ENCODE peak calls at places on chromosomes 13 and 19, in six cellular contexts. H is ovary, Q is stomach, X is uterus, Y is K562, O is HCT116. A is an unnamed sample.

GRCh38 chr13:67515895-67516294 is 285.8 kb upstream of the PCDH9 start:
- DNase-seq in Y (no peak), X (no peak), Q (no peak), H (no peak), O (no peak), A (no peak)

GRCh38 chr13:81425286-81425685 is 1084.4 kb upstream of the SPRY2 start:
- DNase-seq in O (no peak), H (no peak), Q (no peak), Y (no peak), X (no peak), A (no peak)

GRCh38 chr13:46648166-46648607 is 95.2 kb downstream of the LRCH1 start:
- DNase-seq in O (peak; percentile 8), Y (no peak), X (no peak), H (no peak), Q (peak; percentile 66), A (no peak)

GRCh38 chr13:97224544-97225324 is 2.6 kb downstream of the MBNL2 start:
- DNase-seq in O (no peak), Q (peak; percentile 70), Y (peak; percentile 42), X (no peak), H (no peak), A (no peak)

GRCh38 chr13:93547886-93548285 is 321.3 kb downstream of the GPC6 start:
- DNase-seq in H (no peak), O (no peak), Y (no peak), Q (no peak), X (no peak), A (no peak)

GRCh38 chr13:33033361-33033812 is 17.2 kb downstream of the KL start:
- DNase-seq in Y (no peak), Q (no peak), O (no peak), X (no peak), H (no peak), A (peak; percentile 18)

GRCh38 chr19:1324792-1325567 is 39.3 kb downstream of the EFNA2 start:
- DNase-seq in Y (peak; percentile 86), O (peak; percentile 19), X (peak; percentile 40), H (peak; percentile 66), Q (peak; percentile 52), A (peak; percentile 90)

GRCh38 chr19:50573741-50574461 is 5.7 kb upstream of the LRRC4B start:
- DNase-seq in H (no peak), Y (no peak), Q (no peak), O (no peak), X (no peak), A (no peak)

GRCh38 chr13:104625196-104625595 is 1559.0 kb upstream of the SLC10A2 start:
- DNase-seq in H (no peak), X (no peak), O (no peak), Y (no peak), Q (no peak), A (no peak)

GRCh38 chr13:52179925-52180324 is 20.5 kb upstream of the NEK3 start:
- DNase-seq in H (no peak), X (no peak), Y (no peak), Q (no peak), O (no peak), A (no peak)

GRCh38 chr19:46447824-46448223 is 19.1 kb upstream of the PNMA8C start:
- DNase-seq in Q (no peak), X (no peak), H (no peak), O (no peak), Y (no peak), A (no peak)

GRCh38 chr13:43360911-43361605 is 337.7 kb downstream of the DNAJC15 start:
- DNase-seq in X (no peak), Y (no peak), Q (no peak), O (no peak), H (no peak), A (no peak)

GRCh38 chr19:3798137-3798536 is 12.0 kb upstream of the MATK start:
- DNase-seq in Y (no peak), X (no peak), Q (no peak), H (no peak), O (no peak), A (no peak)

GRCh38 chr19:15666186-15666585 is 6.7 kb upstream of the CYP4F12 start:
- DNase-seq in O (no peak), Q (no peak), H (no peak), Y (no peak), X (no peak), A (no peak)

GRCh38 chr13:52061587-52061986 is 37.1 kb downstream of the UTP14C start:
- DNase-seq in X (no peak), Q (no peak), H (no peak), Y (no peak), O (no peak), A (no peak)

GRCh38 chr19:44903602-44904425 is 1.8 kb upstream of the APOE start:
- DNase-seq in X (peak; percentile 73), Q (peak; percentile 80), H (peak; percentile 78), O (no peak), Y (peak; percentile 70), A (peak; percentile 86)
- TF ChIP-seq POLR2A in X (no peak), Q (no peak), H (no peak), O (no peak), Y (peak; percentile 83), A (no peak)

DNA sequence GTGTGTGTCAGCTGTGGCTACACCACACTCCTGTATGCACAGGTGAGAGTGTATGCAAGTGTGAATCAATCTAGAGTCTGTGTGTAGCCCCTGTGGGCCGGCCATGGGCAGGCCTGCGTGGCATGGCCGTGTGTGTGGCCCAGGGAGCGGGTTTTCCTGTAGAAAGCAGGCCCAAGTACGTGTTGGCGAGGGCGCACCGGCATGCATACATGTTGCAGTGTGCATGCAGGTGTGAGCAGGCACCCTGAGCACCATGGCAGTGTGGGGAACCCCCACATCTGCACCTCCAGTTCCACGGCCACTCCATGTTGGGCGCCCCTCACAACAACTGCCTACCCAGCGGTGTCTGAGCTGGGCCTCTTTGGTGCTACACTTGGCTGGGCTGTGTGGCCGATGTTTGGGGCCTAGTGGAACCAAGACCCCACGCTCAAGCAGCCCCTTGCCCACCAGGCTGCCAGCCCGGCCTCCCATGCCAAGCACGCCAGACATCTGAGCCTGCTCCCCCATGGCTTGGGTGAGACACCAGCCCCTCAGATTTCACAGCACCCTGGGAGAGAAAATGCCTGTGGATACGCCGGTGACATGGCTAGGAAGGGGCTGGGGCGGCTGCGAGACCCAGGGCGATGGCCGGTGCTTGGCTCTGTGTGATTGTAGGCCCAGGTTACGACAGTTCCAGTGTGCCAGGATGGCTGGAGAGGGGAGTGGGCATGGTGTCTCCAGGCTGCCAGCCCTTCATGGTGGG is 2.1 kb downstream of the NFIX start:
- DNase-seq in Q (no peak), X (no peak), Y (no peak), O (no peak), H (no peak), A (no peak)
- H3K4me3 ChIP-seq in Q (peak overlapping the region; percentile 82), X (peak overlapping the region; percentile 63), Y (peak overlapping the region; percentile 64), O (no peak overlapping the region), H (peak overlapping the region; percentile 74), A (no peak overlapping the region)

GRCh38 chr19:2426661-2427322 is 594 bp downstream of the TIMM13 start:
- DNase-seq in H (peak; percentile 67), Y (peak; percentile 88), O (peak; percentile 16), X (no peak), Q (peak; percentile 41), A (peak; percentile 60)
- TF ChIP-seq POLR2A in H (no peak), Y (no peak), O (no peak), X (no peak), Q (no peak), A (no peak)

DNA sequence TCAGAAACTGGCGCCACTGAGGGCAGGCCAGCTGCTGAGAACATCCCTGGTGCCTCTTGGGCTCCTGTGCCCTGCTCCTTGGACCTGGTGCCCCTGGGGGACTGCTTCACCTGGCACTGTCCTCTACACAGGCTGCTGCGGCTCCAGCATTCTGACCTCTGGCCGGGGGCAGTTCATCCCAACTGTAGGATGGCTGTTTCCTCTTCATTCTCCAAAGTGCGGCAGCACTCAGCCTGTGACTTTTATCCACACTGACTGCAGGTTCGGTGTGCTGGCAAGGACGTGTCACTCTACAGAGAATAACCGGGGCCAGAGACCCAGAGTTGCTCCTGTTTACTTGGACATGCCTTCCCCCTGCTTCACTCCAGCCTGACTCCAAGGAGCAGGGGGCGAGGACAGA is 7.6 kb upstream of the ANKRD10 start:
- DNase-seq in Q (no peak), O (no peak), Y (no peak), X (no peak), H (no peak), A (no peak)
- H3K4me3 ChIP-seq in Q (no peak overlapping the region), O (no peak overlapping the region), Y (no peak overlapping the region), X (no peak overlapping the region), H (no peak overlapping the region), A (no peak overlapping the region)

GRCh38 chr19:12611361-12611699 is 610 bp downstream of the ZNF791 start:
- DNase-seq in X (peak; percentile 66), O (peak; percentile 45), Q (peak; percentile 74), H (peak; percentile 68), Y (no peak), A (peak; percentile 83)
- TF ChIP-seq POLR2A in X (no peak), O (no peak), Q (no peak), H (no peak), Y (no peak), A (no peak)